ENCODE peak calls at places on chromosomes 1 and 21, in seven cellular contexts. M is tibial nerve, H is MM.1S, G is GM23248, R is HL-60, K is Peyer's patch, X is fibroblast of lung. O is an unnamed sample.

GRCh38 chr1:176897350-176898236 is 266.9 kb downstream of the ASTN1 start:
- DNase-seq in M (peak), H (peak), G (peak), R (peak), K (peak), X (peak), O (peak)

GRCh38 chr1:83822206-83822605 is 176.7 kb downstream of the TTLL7 start:
- DNase-seq in M (no peak), H (no peak), G (peak), R (no peak), K (no peak), X (no peak), O (no peak)

GRCh38 chr1:184792450-184792969 is 37.9 kb upstream of the EDEM3 start:
- DNase-seq in M (peak), H (peak), G (peak), R (peak), K (peak), X (peak), O (no peak)

GRCh38 chr1:67339623-67340343 is 32.1 kb downstream of the IL12RB2 start:
- DNase-seq in M (no peak), H (peak), G (peak), R (no peak), K (no peak), X (peak), O (no peak)

GRCh38 chr21:33762798-33763572 is 120.7 kb downstream of the ITSN1 start:
- DNase-seq in M (no peak), H (no peak), G (peak), R (no peak), K (no peak), X (no peak), O (no peak)

GRCh38 chr1:162856260-162856659 is 4.7 kb downstream of the CCDC190 start:
- DNase-seq in M (no peak), H (peak), G (peak), R (no peak), K (no peak), X (peak), O (no peak)

GRCh38 chr21:39647476-39647875 is 34.7 kb downstream of the B3GALT5 start:
- DNase-seq in M (no peak), H (no peak), G (no peak), R (no peak), K (no peak), X (peak), O (no peak)

GRCh38 chr1:116686175-116686574 is 18.6 kb upstream of the IGSF3 start:
- DNase-seq in M (no peak), H (no peak), G (no peak), R (no peak), K (no peak), X (no peak), O (no peak)

GRCh38 chr1:63575340-63575826 is 17.8 kb upstream of the PGM1 start:
- DNase-seq in M (peak), H (peak), G (peak), R (no peak), K (no peak), X (peak), O (no peak)

GRCh38 chr1:182974792-182975191 is 21.8 kb upstream of the SHCBP1L start:
- DNase-seq in M (no peak), H (no peak), G (peak), R (no peak), K (no peak), X (no peak), O (no peak)

GRCh38 chr21:27480841-27481261 is 514.0 kb upstream of the ADAMTS5 start:
- DNase-seq in M (no peak), H (peak), G (peak), R (no peak), K (no peak), X (no peak), O (no peak)

GRCh38 chr1:16152521-16153087 is 3.3 kb downstream of the EPHA2 start:
- DNase-seq in M (no peak), H (no peak), G (no peak), R (no peak), K (no peak), X (peak), O (no peak)

GRCh38 chr1:151611288-151611790 is 511 bp upstream of the SNX27 start:
- DNase-seq in M (peak), H (no peak), G (peak), R (peak), K (peak), X (peak), O (no peak)

GRCh38 chr1:157932082-157932481 is 61.4 kb upstream of the KIRREL1 start:
- DNase-seq in M (no peak), H (no peak), G (peak), R (peak), K (no peak), X (peak), O (no peak)

GRCh38 chr1:117213046-117213445 is 2.3 kb upstream of the VTCN1 start:
- DNase-seq in M (no peak), H (no peak), G (no peak), R (no peak), K (no peak), X (no peak), O (no peak)

GRCh38 chr1:92480200-92480812 is 6.4 kb downstream of the GFI1 start:
- DNase-seq in M (no peak), H (no peak), G (peak), R (no peak), K (no peak), X (no peak), O (no peak)

GRCh38 chr21:26795866-26796329 is 49.3 kb downstream of the ADAMTS1 start:
- DNase-seq in M (peak), H (no peak), G (peak), R (no peak), K (peak), X (peak), O (no peak)

GRCh38 chr1:190835658-190836057 is 358.0 kb upstream of the BRINP3 start:
- DNase-seq in M (no peak), H (peak), G (no peak), R (no peak), K (no peak), X (no peak), O (no peak)

GRCh38 chr1:230125633-230126528 is 58.8 kb downstream of the GALNT2 start:
- DNase-seq in M (no peak), H (no peak), G (peak), R (no peak), K (no peak), X (no peak), O (no peak)

GRCh38 chr1:110477041-110477440 is 26.1 kb downstream of the PROK1 start:
- DNase-seq in M (no peak), H (no peak), G (peak), R (no peak), K (no peak), X (peak), O (no peak)

GRCh38 chr1:153251988-153252387 is 7.5 kb upstream of the LORICRIN start:
- DNase-seq in M (no peak), H (no peak), G (no peak), R (no peak), K (no peak), X (no peak), O (no peak)

GRCh38 chr1:167210966-167211674 is 9.6 kb upstream of the POU2F1 start:
- DNase-seq in M (no peak), H (no peak), G (no peak), R (no peak), K (no peak), X (no peak), O (no peak)

GRCh38 chr1:172498858-172499257 is 34.1 kb upstream of the SUCO start:
- DNase-seq in M (no peak), H (no peak), G (no peak), R (peak), K (no peak), X (no peak), O (no peak)

GRCh38 chr1:201450721-201451291 is 18.2 kb downstream of the PHLDA3 start:
- DNase-seq in M (no peak), H (no peak), G (peak), R (no peak), K (peak), X (peak), O (no peak)

GRCh38 chr1:24318988-24319863 is at the start of gene GRHL3:
- DNase-seq in M (no peak), H (peak), G (peak), R (no peak), K (peak), X (no peak), O (peak)

GRCh38 chr1:44249543-44249942 is 36.3 kb downstream of the DMAP1 start:
- DNase-seq in M (no peak), H (no peak), G (no peak), R (no peak), K (no peak), X (peak), O (no peak)

GRCh38 chr1:1402081-1402900 is 3.2 kb upstream of the CCNL2 start:
- DNase-seq in M (no peak), H (peak), G (peak), R (no peak), K (no peak), X (peak), O (no peak)

GRCh38 chr1:36464605-36465393 is 615 bp upstream of the MRPS15 start:
- DNase-seq in M (peak), H (peak), G (peak), R (no peak), K (no peak), X (no peak), O (no peak)

GRCh38 chr1:108560430-108561144 is 687 bp downstream of the EEIG2 start:
- DNase-seq in M (peak), H (peak), G (peak), R (peak), K (peak), X (peak), O (no peak)

GRCh38 chr21:34795152-34796141 is 126.7 kb downstream of the CLIC6 start:
- DNase-seq in M (peak), H (no peak), G (peak), R (no peak), K (peak), X (peak), O (no peak)

GRCh38 chr21:45858180-45858579 is 123.4 kb upstream of the COL6A1 start:
- DNase-seq in M (no peak), H (no peak), G (no peak), R (no peak), K (no peak), X (no peak), O (no peak)

GRCh38 chr1:186715887-186716809 is 35.9 kb upstream of the PTGS2 start:
- DNase-seq in M (no peak), H (no peak), G (peak), R (no peak), K (no peak), X (no peak), O (no peak)

GRCh38 chr1:201062511-201063189 is 39.1 kb upstream of the KIF21B start:
- DNase-seq in M (no peak), H (no peak), G (no peak), R (no peak), K (no peak), X (no peak), O (no peak)

GRCh38 chr1:206847946-206848345 is 17.5 kb upstream of the IL20 start:
- DNase-seq in M (no peak), H (no peak), G (no peak), R (no peak), K (no peak), X (no peak), O (no peak)

DNA sequence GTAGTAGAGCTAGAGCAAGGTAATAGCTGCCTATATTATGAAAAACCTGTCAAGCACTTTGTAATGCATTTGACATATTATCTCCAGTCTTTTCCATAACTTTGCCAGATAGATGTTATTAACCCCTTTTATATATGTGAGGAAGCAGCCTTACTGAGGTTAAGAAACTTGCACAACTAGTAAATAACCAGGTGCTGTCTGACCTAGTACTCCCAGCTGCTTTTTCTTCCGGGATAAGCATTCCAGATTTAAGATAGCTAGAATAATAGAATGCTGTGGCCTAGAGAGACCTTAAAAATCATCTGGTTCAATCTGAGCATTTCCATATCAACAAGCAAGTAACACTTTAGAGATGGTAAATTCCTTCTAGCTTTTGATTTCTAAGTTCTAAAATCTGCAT is 1.6 kb downstream of the SH3GLB1 start:
- DNase-seq in M (no peak), H (no peak), G (peak), R (no peak), K (no peak), X (no peak), O (no peak)
- H3K27ac ChIP-seq in M (peak), H (peak), G (peak), R (peak), K (no peak), X (peak), O (no peak)

GRCh38 chr1:2791027-2791760 is 10.3 kb downstream of the TTC34 start:
- DNase-seq in M (no peak), H (no peak), G (no peak), R (no peak), K (peak), X (no peak), O (no peak)
- H3K4me3 ChIP-seq in M (no peak), H (no peak), G (no peak), R (no peak), K (no peak), X (no peak), O (no peak)

GRCh38 chr1:32724678-32725594 is 22.4 kb upstream of the SYNC start:
- DNase-seq in M (peak), H (peak), G (peak), R (peak), K (peak), X (peak), O (no peak)
- H3K27ac ChIP-seq in M (no peak), H (no peak), G (peak), R (no peak), K (no peak), X (peak), O (no peak)

DNA sequence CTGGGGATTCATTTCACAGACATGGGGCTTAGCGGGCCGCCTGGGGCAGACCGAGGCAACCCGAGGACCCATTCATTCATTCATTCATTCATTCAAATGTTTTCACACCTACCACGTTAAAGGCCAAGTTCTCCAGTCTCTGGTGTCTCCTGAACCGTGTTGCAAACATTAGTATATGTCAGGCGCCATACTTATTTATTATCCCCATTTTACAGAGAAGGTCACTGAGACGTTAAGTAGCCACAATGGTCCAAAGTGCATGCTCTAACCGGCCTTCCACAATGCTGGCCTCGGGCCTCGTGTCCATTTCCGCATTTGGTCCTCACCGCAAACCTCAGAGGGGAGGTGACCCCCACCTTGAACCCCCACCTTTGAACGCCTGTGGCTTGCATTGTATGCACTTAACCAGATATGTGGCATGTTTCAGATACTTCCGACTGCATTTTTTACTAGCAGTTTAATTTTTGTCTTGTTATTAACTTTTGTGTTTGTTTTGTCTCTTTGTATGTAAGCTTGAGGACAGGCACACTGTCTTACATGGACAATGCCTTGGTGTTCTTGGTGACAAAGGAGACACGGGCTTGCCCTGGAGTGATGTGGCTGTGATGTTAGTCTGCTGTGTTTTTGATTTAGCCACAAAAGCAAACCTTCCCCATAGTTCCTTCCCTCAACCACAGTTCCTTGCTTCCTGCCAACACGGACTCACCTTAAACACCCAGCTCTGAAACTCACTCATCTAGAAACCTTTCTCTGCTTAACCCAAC is 1.2 kb upstream of the IFFO2 start:
- DNase-seq in M (no peak), H (no peak), G (no peak), R (no peak), K (no peak), X (no peak), O (no peak)
- H3K4me3 ChIP-seq in M (no peak), H (no peak), G (no peak), R (no peak), K (no peak), X (no peak), O (peak)

DNA sequence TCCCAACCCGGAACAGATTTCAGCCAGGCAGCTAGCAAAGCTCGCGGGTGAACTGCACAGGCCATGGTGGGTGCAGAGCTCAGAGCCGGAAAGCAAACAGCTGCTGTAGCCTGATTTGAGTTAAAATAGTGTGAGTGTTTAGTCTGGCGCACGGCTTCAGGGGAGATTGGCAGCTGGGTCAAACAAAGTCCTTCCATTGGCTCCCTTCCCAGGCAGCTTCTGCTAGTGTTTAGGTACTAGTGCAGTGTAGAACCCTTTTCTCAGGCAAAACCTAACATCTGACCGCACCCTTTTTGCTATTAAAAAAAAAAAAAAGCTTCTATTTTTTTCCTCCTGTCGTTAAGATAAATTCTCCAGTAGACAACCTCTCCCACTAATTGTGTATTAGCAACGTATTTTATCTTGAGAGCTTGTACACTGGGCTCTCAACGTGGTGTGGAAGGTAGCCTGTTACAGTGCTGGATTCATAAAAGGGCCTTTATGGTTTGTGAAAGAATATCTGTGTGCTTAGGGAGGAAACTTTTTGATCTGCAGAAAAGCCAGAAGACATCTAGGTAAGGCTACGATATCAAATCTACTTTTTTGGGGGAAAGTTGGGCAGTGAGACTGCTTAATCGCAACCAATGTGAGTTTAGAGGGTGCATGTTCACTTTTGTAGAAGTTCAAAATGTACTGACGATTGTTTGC is 689.5 kb downstream of the USP25 start:
- DNase-seq in M (peak), H (no peak), G (peak), R (no peak), K (peak), X (peak), O (no peak)
- H3K27ac ChIP-seq in M (peak), H (no peak), G (peak), R (no peak), K (no peak), X (no peak), O (no peak)

GRCh38 chr1:34013958-34014737 is 150.3 kb downstream of the HMGB4 start:
- DNase-seq in M (no peak), H (no peak), G (peak), R (no peak), K (no peak), X (no peak), O (no peak)

DNA sequence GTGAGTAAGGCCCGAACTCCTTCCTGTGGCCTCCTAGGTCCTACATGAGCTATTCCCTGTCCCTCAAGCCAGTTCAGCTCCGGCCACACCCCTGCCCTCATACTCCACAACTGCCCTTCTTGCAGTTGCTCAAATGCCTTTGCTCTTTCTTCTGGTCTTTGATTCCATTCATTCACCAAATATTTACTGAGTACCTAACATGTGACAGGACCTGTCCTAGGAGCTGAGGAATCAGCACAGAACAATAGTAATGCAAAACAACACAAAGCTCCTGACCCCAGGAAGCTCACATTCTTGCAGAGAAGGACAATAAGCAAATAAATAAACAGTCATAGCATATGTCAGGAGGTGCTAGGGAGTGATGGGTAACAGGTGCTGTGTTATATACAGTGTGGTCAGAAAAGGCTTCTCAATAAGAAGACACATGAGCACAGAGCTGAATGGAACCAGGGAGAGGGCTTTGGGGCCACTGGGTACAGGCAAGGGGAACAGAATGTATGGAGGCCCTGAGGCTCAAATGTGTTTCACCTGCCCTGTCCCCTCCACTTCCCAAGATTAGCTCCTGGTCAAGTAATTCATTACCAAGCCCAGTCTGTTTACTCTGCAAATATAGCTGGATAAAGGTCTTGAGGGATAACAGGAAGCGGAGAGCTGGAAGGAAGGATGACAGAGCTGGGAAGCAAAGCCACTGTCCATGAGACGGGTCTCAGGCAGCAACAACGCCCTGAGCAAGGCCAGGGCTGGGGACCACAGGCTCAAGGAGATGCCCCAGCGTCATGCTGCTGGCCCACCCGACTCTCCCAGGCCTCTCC is 145.1 kb downstream of the CSMD2 start:
- DNase-seq in M (no peak), H (no peak), G (no peak), R (no peak), K (no peak), X (no peak), O (no peak)
- H3K4me3 ChIP-seq in M (no peak), H (no peak), G (no peak), R (no peak), K (no peak), X (no peak), O (no peak)

GRCh38 chr1:17531682-17532487 is 7.6 kb upstream of the ARHGEF10L start:
- DNase-seq in M (peak), H (no peak), G (peak), R (no peak), K (peak), X (peak), O (no peak)
- H3K27ac ChIP-seq in M (peak), H (no peak), G (peak), R (no peak), K (peak), X (no peak), O (no peak)

GRCh38 chr1:101526813-101527212 is 290.0 kb downstream of the S1PR1 start:
- DNase-seq in M (no peak), H (no peak), G (no peak), R (no peak), K (no peak), X (no peak), O (no peak)

GRCh38 chr1:101532392-101532791 is 295.6 kb downstream of the S1PR1 start:
- DNase-seq in M (no peak), H (no peak), G (no peak), R (no peak), K (no peak), X (no peak), O (no peak)
- H3K4me3 ChIP-seq in M (no peak), H (no peak), G (no peak), R (no peak), K (no peak), X (no peak), O (no peak)

GRCh38 chr1:25771246-25772114 is 28.5 kb upstream of the SELENON start:
- DNase-seq in M (peak), H (no peak), G (no peak), R (no peak), K (peak), X (no peak), O (no peak)
- H3K27ac ChIP-seq in M (peak), H (no peak), G (no peak), R (no peak), K (no peak), X (no peak), O (no peak)

GRCh38 chr1:204418174-204419063 is 6.8 kb upstream of the PPP1R15B start:
- DNase-seq in M (no peak), H (no peak), G (peak), R (no peak), K (peak), X (peak), O (no peak)
- H3K4me3 ChIP-seq in M (no peak), H (no peak), G (peak), R (no peak), K (no peak), X (no peak), O (no peak)